ENCODE peak calls at places on chromosomes 5 and 9, in four cellular contexts. One of them, this sample, is unnamed.
A peak's percentile ranks its signal among the peaks of the same experiment; 100 is the strongest.

GRCh38 chr5:17228833-17229291 is 11.4 kb downstream of the BASP1 start:
- DNase-seq in neuronal stem cell: no peak
- DNase-seq in IMR-90: peak; percentile 78
- DNase-seq in trophoblast cell: no peak
- DNase-seq in this sample: no peak

GRCh38 chr5:97838214-97838613 is 655.2 kb upstream of the RIOK2 start:
- DNase-seq in neuronal stem cell: no peak
- DNase-seq in IMR-90: peak; percentile 99
- DNase-seq in trophoblast cell: no peak
- DNase-seq in this sample: no peak

GRCh38 chr5:126499742-126500396 is 76.7 kb downstream of the GRAMD2B start:
- DNase-seq in neuronal stem cell: no peak
- DNase-seq in IMR-90: no peak
- DNase-seq in trophoblast cell: no peak
- DNase-seq in this sample: peak; percentile 45

GRCh38 chr5:33312631-33313030 is 128.1 kb upstream of the TARS1 start:
- DNase-seq in neuronal stem cell: no peak
- DNase-seq in IMR-90: peak; percentile 33
- DNase-seq in trophoblast cell: no peak
- DNase-seq in this sample: no peak

GRCh38 chr9:19994296-19994695 is 205.5 kb upstream of the SLC24A2 start:
- DNase-seq in neuronal stem cell: no peak
- DNase-seq in IMR-90: no peak
- DNase-seq in trophoblast cell: no peak
- DNase-seq in this sample: no peak

GRCh38 chr9:135326141-135326540 is 153.4 kb upstream of the PPP1R26 start:
- DNase-seq in neuronal stem cell: no peak
- DNase-seq in IMR-90: no peak
- DNase-seq in trophoblast cell: no peak
- DNase-seq in this sample: peak; percentile 19

GRCh38 chr9:20070336-20070735 is 281.5 kb upstream of the SLC24A2 start:
- DNase-seq in neuronal stem cell: no peak
- DNase-seq in IMR-90: no peak
- DNase-seq in trophoblast cell: no peak
- DNase-seq in this sample: no peak

GRCh38 chr5:57302164-57302563 is 128.3 kb downstream of the GPBP1 start:
- DNase-seq in neuronal stem cell: no peak
- DNase-seq in IMR-90: peak; percentile 56
- DNase-seq in trophoblast cell: no peak
- DNase-seq in this sample: no peak

GRCh38 chr9:134193912-134194535 is 29.7 kb upstream of the RNU6ATAC start:
- DNase-seq in neuronal stem cell: no peak
- DNase-seq in IMR-90: no peak
- DNase-seq in trophoblast cell: no peak
- DNase-seq in this sample: no peak

GRCh38 chr5:134492568-134492967 is 32.9 kb upstream of the JADE2 start:
- DNase-seq in neuronal stem cell: no peak
- DNase-seq in IMR-90: no peak
- DNase-seq in trophoblast cell: no peak
- DNase-seq in this sample: no peak

GRCh38 chr5:115961413-115962238 is 649 bp upstream of the LVRN start:
- DNase-seq in neuronal stem cell: no peak
- DNase-seq in IMR-90: no peak
- DNase-seq in trophoblast cell: peak; percentile 96
- DNase-seq in this sample: peak; percentile 35

GRCh38 chr5:134437340-134438267 is 25.9 kb upstream of the CDKN2AIPNL start:
- DNase-seq in neuronal stem cell: no peak
- DNase-seq in IMR-90: peak; percentile 61
- DNase-seq in trophoblast cell: peak; percentile 28
- DNase-seq in this sample: no peak

GRCh38 chr5:111655169-111655924 is 101.6 kb downstream of the NREP start:
- DNase-seq in neuronal stem cell: no peak
- DNase-seq in IMR-90: peak; percentile 70
- DNase-seq in trophoblast cell: no peak
- DNase-seq in this sample: no peak

GRCh38 chr9:71916834-71917534 is 5.5 kb downstream of the C9orf85 start:
- DNase-seq in neuronal stem cell: no peak
- DNase-seq in IMR-90: no peak
- DNase-seq in trophoblast cell: no peak
- DNase-seq in this sample: no peak

GRCh38 chr5:102865510-102866314 is 110.6 kb downstream of the PAM start:
- DNase-seq in neuronal stem cell: peak; percentile 58
- DNase-seq in IMR-90: peak; percentile 88
- DNase-seq in trophoblast cell: peak; percentile 87
- DNase-seq in this sample: peak; percentile 63

GRCh38 chr5:151615431-151615830 is 24.3 kb upstream of the FAT2 start:
- DNase-seq in neuronal stem cell: no peak
- DNase-seq in IMR-90: no peak
- DNase-seq in trophoblast cell: no peak
- DNase-seq in this sample: no peak

GRCh38 chr5:61409568-61409967 is 77.5 kb downstream of the ZSWIM6 start:
- DNase-seq in neuronal stem cell: no peak
- DNase-seq in IMR-90: peak; percentile 96
- DNase-seq in trophoblast cell: peak; percentile 63
- DNase-seq in this sample: no peak

GRCh38 chr5:96582343-96582742 is 79.8 kb upstream of the CAST start:
- DNase-seq in neuronal stem cell: no peak
- DNase-seq in IMR-90: peak; percentile 55
- DNase-seq in trophoblast cell: no peak
- DNase-seq in this sample: no peak

GRCh38 chr5:139063664-139064054 is 134.5 kb downstream of the SIL1 start:
- DNase-seq in neuronal stem cell: no peak
- DNase-seq in IMR-90: no peak
- DNase-seq in trophoblast cell: no peak
- DNase-seq in this sample: no peak

GRCh38 chr9:76558465-76558864 is 99.5 kb downstream of the GCNT1 start:
- DNase-seq in neuronal stem cell: no peak
- DNase-seq in IMR-90: no peak
- DNase-seq in trophoblast cell: no peak
- DNase-seq in this sample: no peak

GRCh38 chr9:93669958-93670207 is 93.5 kb downstream of the PHF2 start:
- DNase-seq in neuronal stem cell: no peak
- DNase-seq in IMR-90: no peak
- DNase-seq in trophoblast cell: no peak
- DNase-seq in this sample: no peak

GRCh38 chr5:92328584-92329259 is 945.6 kb upstream of the ARRDC3 start:
- DNase-seq in neuronal stem cell: no peak
- DNase-seq in IMR-90: no peak
- DNase-seq in trophoblast cell: no peak
- DNase-seq in this sample: no peak

GRCh38 chr9:89482056-89482784 is 15.7 kb downstream of the SEMA4D start:
- DNase-seq in neuronal stem cell: no peak
- DNase-seq in IMR-90: no peak
- DNase-seq in trophoblast cell: no peak
- DNase-seq in this sample: no peak

GRCh38 chr9:132877447-132877817 is 652 bp downstream of the AK8 start:
- DNase-seq in neuronal stem cell: no peak
- DNase-seq in IMR-90: no peak
- DNase-seq in trophoblast cell: no peak
- DNase-seq in this sample: no peak

GRCh38 chr9:132880311-132880661 is 1.6 kb downstream of the SPACA9 start:
- DNase-seq in neuronal stem cell: no peak
- DNase-seq in IMR-90: no peak
- DNase-seq in trophoblast cell: peak; percentile 90
- DNase-seq in this sample: no peak

GRCh38 chr9:132879443-132880310 is 979 bp downstream of the SPACA9 start:
- DNase-seq in neuronal stem cell: no peak
- DNase-seq in IMR-90: no peak
- DNase-seq in trophoblast cell: peak; percentile 44
- DNase-seq in this sample: no peak

GRCh38 chr9:132877818-132878694 is at the start of gene AK8:
- DNase-seq in neuronal stem cell: peak; percentile 81
- DNase-seq in IMR-90: peak; percentile 66
- DNase-seq in trophoblast cell: peak; percentile 74
- DNase-seq in this sample: peak; percentile 78

DNA sequence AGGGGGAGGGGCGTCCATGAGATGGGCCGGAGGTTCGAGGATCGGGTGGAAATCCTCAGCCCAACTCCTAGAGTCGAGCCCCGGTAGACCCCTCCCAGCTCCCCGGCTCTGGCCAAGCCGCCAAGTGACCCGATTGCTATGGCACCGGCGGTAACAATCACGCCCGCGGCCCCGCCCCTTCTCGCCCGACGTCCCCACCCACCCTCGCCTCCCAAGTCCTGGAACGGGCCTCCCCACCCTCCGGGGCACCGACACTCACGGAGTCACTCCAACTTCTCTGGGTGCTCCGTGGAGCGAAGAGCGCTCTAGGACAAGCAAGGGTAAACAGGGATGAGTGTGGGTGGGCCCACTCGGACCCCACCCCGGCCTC is at the start of gene SPACA9:
- DNase-seq in neuronal stem cell: peak; percentile 46
- DNase-seq in IMR-90: peak; percentile 11
- DNase-seq in trophoblast cell: peak; percentile 63
- DNase-seq in this sample: peak; percentile 76
- H3K14ac ChIP-seq in neuronal stem cell: no peak within 1 kb of the TSS
- H3K14ac ChIP-seq in IMR-90: peak within 1 kb of the TSS; percentile 90
- H3K14ac ChIP-seq in trophoblast cell: peak within 1 kb of the TSS; percentile 92
- H3K14ac ChIP-seq in this sample: no peak within 1 kb of the TSS

GRCh38 chr9:126327016-126327749 is 554 bp downstream of the MVB12B start:
- DNase-seq in neuronal stem cell: no peak
- DNase-seq in IMR-90: no peak
- DNase-seq in trophoblast cell: no peak
- DNase-seq in this sample: peak; percentile 48
- H3K14ac ChIP-seq in neuronal stem cell: peak overlapping the region; percentile 86
- H3K14ac ChIP-seq in IMR-90: peak overlapping the region; percentile 27
- H3K14ac ChIP-seq in trophoblast cell: peak overlapping the region; percentile 37
- H3K14ac ChIP-seq in this sample: peak overlapping the region; percentile 16

DNA sequence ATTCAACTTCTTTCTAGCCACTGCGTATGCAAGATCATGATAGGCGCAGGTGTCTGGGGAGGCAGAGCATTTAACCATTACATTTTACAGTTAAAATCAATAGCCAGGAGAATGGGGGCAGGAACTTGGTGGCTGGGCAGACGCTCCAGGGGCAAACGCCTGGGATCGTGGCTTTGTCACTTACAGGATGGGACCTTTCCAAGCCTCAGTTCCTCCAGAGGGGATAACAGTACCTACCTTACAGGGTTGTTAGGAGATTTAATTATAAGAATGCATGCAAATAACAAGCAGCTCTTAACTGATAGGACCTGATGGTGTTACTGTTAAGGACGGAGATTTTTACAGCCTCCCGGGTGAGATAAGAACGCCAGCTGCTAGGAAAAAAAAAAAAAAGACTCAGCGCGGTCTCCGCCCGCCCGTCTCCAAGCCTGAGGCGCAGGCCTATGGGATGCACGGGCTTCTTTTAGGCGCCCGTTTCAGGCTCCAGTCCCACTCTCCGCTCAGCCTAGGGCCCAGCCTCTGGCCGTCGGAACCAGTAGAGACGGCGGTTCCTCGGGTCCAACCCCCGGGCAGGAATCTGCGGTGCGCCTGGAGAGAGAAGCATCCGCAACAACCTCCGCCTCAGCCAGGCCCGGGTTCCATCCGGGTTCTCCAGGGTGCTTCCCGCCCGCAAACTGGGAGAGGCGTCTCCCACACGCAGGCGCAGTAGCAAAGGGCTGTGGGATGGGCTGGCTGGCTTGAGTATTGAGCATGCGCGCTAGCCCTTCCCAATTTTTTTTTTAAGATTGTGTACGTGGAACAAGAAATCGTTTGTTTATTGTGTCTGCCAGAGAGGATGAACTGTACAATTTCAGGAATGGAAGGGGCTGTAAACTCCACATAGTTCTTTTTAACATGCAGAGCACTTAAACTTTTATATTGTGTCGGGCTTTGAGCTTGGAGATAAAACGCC is at the start of gene FAM200C:
- DNase-seq in neuronal stem cell: peak; percentile 88
- DNase-seq in IMR-90: peak; percentile 94
- DNase-seq in trophoblast cell: peak; percentile 91
- DNase-seq in this sample: peak; percentile 95
- H3K14ac ChIP-seq in neuronal stem cell: no peak within 1 kb of the TSS
- H3K14ac ChIP-seq in IMR-90: peak within 1 kb of the TSS; percentile 96
- H3K14ac ChIP-seq in trophoblast cell: peak within 1 kb of the TSS; percentile 100
- H3K14ac ChIP-seq in this sample: peak within 1 kb of the TSS; percentile 98

DNA sequence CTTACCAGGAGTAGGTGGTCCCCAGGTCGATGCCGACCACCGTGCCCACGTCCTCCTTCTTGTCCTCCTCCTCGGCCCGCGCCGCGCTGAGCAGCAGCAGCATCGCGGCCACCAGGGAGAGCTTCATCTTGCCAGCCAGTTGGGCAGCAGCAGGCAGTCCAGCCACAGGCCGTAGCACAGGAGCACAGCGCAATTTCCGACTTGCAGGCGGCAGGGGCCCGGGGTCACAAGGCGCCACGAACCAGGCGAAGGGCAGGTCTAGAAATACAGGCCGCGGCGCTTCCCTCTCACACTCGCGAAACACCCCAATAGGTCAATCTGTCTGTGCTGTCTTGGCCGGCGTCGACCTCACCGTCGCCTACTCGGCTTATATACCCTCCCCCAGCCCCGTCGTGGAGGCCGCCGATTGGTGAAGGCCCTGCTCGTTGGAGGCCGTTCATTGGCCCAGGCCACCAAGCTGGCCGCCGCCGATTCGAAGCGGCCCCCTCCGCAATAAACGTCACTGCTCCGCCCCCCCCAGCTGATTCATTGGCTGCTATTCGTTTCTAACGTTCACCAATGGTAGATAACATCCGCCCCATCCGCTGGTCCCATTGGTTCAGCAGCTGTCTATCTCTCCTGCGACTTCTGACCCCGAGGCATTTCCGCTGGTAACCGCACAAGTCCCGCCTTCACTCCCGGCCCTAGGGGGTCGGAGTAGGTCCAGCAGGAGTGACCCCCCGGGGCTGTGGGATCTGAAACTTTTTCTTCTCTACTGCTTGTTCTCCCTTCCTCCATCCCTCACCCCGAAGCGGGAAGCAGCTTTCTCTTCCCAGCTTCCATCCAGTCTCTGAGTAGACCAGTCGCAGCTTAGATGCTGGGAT is at the start of gene HSPA5:
- DNase-seq in neuronal stem cell: peak; percentile 99
- DNase-seq in IMR-90: peak; percentile 100
- DNase-seq in trophoblast cell: peak; percentile 99
- DNase-seq in this sample: peak; percentile 100
- H3K14ac ChIP-seq in neuronal stem cell: peak within 1 kb of the TSS; percentile 77
- H3K14ac ChIP-seq in IMR-90: peak within 1 kb of the TSS; percentile 99
- H3K14ac ChIP-seq in trophoblast cell: peak within 1 kb of the TSS; percentile 94
- H3K14ac ChIP-seq in this sample: peak within 1 kb of the TSS; percentile 97

GRCh38 chr5:125011014-125011413 is 264.6 kb upstream of the ZNF608 start:
- DNase-seq in neuronal stem cell: no peak
- DNase-seq in IMR-90: no peak
- DNase-seq in trophoblast cell: no peak
- DNase-seq in this sample: no peak
- H3K14ac ChIP-seq in neuronal stem cell: no peak overlapping the region
- H3K14ac ChIP-seq in IMR-90: no peak overlapping the region
- H3K14ac ChIP-seq in trophoblast cell: no peak overlapping the region
- H3K14ac ChIP-seq in this sample: no peak overlapping the region

GRCh38 chr5:59039296-59040006 is 456.6 kb downstream of the RAB3C start:
- DNase-seq in neuronal stem cell: peak; percentile 39
- DNase-seq in IMR-90: peak; percentile 76
- DNase-seq in trophoblast cell: peak; percentile 43
- DNase-seq in this sample: peak; percentile 57
- H3K14ac ChIP-seq in neuronal stem cell: peak overlapping the region; percentile 63
- H3K14ac ChIP-seq in IMR-90: peak overlapping the region; percentile 95
- H3K14ac ChIP-seq in trophoblast cell: peak overlapping the region; percentile 95
- H3K14ac ChIP-seq in this sample: no peak overlapping the region

GRCh38 chr5:176184608-176185132 is 53.6 kb upstream of the SIMC1 start:
- DNase-seq in neuronal stem cell: no peak
- DNase-seq in IMR-90: no peak
- DNase-seq in trophoblast cell: no peak
- DNase-seq in this sample: no peak
- H3K14ac ChIP-seq in neuronal stem cell: no peak overlapping the region
- H3K14ac ChIP-seq in IMR-90: no peak overlapping the region
- H3K14ac ChIP-seq in trophoblast cell: no peak overlapping the region
- H3K14ac ChIP-seq in this sample: no peak overlapping the region

This sample was measured in H9.